ENCODE peak calls at places on chromosome 16, in ten cellular contexts. One of them, this sample, is unnamed.

GRCh38 chr16:77399546-77399945 is 35.3 kb downstream of the ADAMTS18 start:
- DNase-seq in endothelial cell of umbilical vein: peak; percentile 37
- DNase-seq in PC-3: no peak
- DNase-seq in Peyer's patch: no peak
- DNase-seq in spleen: no peak
- DNase-seq in CD4-positive, alpha-beta memory T cell: no peak
- DNase-seq in ascending aorta: no peak
- DNase-seq in neural progenitor cell: no peak
- DNase-seq in RWPE2: no peak
- DNase-seq in GM23338: no peak
- DNase-seq in this sample: no peak

GRCh38 chr16:62041401-62041800 is 5.2 kb upstream of the CDH8 start:
- DNase-seq in endothelial cell of umbilical vein: no peak
- DNase-seq in PC-3: peak; percentile 68
- DNase-seq in Peyer's patch: no peak
- DNase-seq in spleen: no peak
- DNase-seq in CD4-positive, alpha-beta memory T cell: no peak
- DNase-seq in ascending aorta: no peak
- DNase-seq in neural progenitor cell: peak; percentile 84
- DNase-seq in RWPE2: no peak
- DNase-seq in GM23338: peak; percentile 79
- DNase-seq in this sample: peak; percentile 45

GRCh38 chr16:72284042-72284789 is 112.3 kb upstream of the PMFBP1 start:
- DNase-seq in endothelial cell of umbilical vein: no peak
- DNase-seq in PC-3: peak; percentile 46
- DNase-seq in Peyer's patch: no peak
- DNase-seq in spleen: no peak
- DNase-seq in CD4-positive, alpha-beta memory T cell: no peak
- DNase-seq in ascending aorta: no peak
- DNase-seq in neural progenitor cell: no peak
- DNase-seq in RWPE2: no peak
- DNase-seq in GM23338: no peak
- DNase-seq in this sample: no peak

GRCh38 chr16:89370081-89370511 is 120.3 kb downstream of the ANKRD11 start:
- DNase-seq in endothelial cell of umbilical vein: no peak
- DNase-seq in PC-3: peak; percentile 39
- DNase-seq in Peyer's patch: no peak
- DNase-seq in spleen: no peak
- DNase-seq in CD4-positive, alpha-beta memory T cell: no peak
- DNase-seq in ascending aorta: no peak
- DNase-seq in neural progenitor cell: no peak
- DNase-seq in RWPE2: no peak
- DNase-seq in GM23338: no peak
- DNase-seq in this sample: no peak

GRCh38 chr16:47847220-47847970 is 308.4 kb downstream of the ABCC12 start:
- DNase-seq in endothelial cell of umbilical vein: no peak
- DNase-seq in PC-3: peak; percentile 77
- DNase-seq in Peyer's patch: no peak
- DNase-seq in spleen: no peak
- DNase-seq in CD4-positive, alpha-beta memory T cell: no peak
- DNase-seq in ascending aorta: no peak
- DNase-seq in neural progenitor cell: no peak
- DNase-seq in RWPE2: peak; percentile 78
- DNase-seq in GM23338: no peak
- DNase-seq in this sample: no peak

GRCh38 chr16:8568231-8568617 is 22.1 kb downstream of the TMEM114 start:
- DNase-seq in endothelial cell of umbilical vein: no peak
- DNase-seq in PC-3: no peak
- DNase-seq in Peyer's patch: no peak
- DNase-seq in spleen: no peak
- DNase-seq in CD4-positive, alpha-beta memory T cell: no peak
- DNase-seq in ascending aorta: no peak
- DNase-seq in neural progenitor cell: no peak
- DNase-seq in RWPE2: no peak
- DNase-seq in GM23338: no peak
- DNase-seq in this sample: no peak

GRCh38 chr16:1911467-1912214 is 6.6 kb downstream of the HS3ST6 start:
- DNase-seq in endothelial cell of umbilical vein: no peak
- DNase-seq in PC-3: no peak
- DNase-seq in Peyer's patch: peak; percentile 48
- DNase-seq in spleen: no peak
- DNase-seq in CD4-positive, alpha-beta memory T cell: no peak
- DNase-seq in ascending aorta: no peak
- DNase-seq in neural progenitor cell: peak; percentile 1
- DNase-seq in RWPE2: no peak
- DNase-seq in GM23338: no peak
- DNase-seq in this sample: no peak

GRCh38 chr16:53893731-53894435 is 189.9 kb downstream of the FTO start:
- DNase-seq in endothelial cell of umbilical vein: peak; percentile 70
- DNase-seq in PC-3: peak; percentile 68
- DNase-seq in Peyer's patch: no peak
- DNase-seq in spleen: no peak
- DNase-seq in CD4-positive, alpha-beta memory T cell: no peak
- DNase-seq in ascending aorta: no peak
- DNase-seq in neural progenitor cell: no peak
- DNase-seq in RWPE2: no peak
- DNase-seq in GM23338: no peak
- DNase-seq in this sample: no peak

GRCh38 chr16:55471448-55472097 is 7.4 kb upstream of the MMP2 start:
- DNase-seq in endothelial cell of umbilical vein: peak; percentile 39
- DNase-seq in PC-3: peak; percentile 73
- DNase-seq in Peyer's patch: no peak
- DNase-seq in spleen: no peak
- DNase-seq in CD4-positive, alpha-beta memory T cell: no peak
- DNase-seq in ascending aorta: no peak
- DNase-seq in neural progenitor cell: no peak
- DNase-seq in RWPE2: no peak
- DNase-seq in GM23338: no peak
- DNase-seq in this sample: no peak

GRCh38 chr16:56748826-56749225 is 18.9 kb downstream of the NUP93 start:
- DNase-seq in endothelial cell of umbilical vein: no peak
- DNase-seq in PC-3: no peak
- DNase-seq in Peyer's patch: no peak
- DNase-seq in spleen: no peak
- DNase-seq in CD4-positive, alpha-beta memory T cell: no peak
- DNase-seq in ascending aorta: no peak
- DNase-seq in neural progenitor cell: no peak
- DNase-seq in RWPE2: no peak
- DNase-seq in GM23338: no peak
- DNase-seq in this sample: no peak

GRCh38 chr16:965487-965886 is 5.3 kb downstream of the LMF1 start:
- DNase-seq in endothelial cell of umbilical vein: no peak
- DNase-seq in PC-3: no peak
- DNase-seq in Peyer's patch: no peak
- DNase-seq in spleen: peak; percentile 47
- DNase-seq in CD4-positive, alpha-beta memory T cell: no peak
- DNase-seq in ascending aorta: no peak
- DNase-seq in neural progenitor cell: no peak
- DNase-seq in RWPE2: no peak
- DNase-seq in GM23338: no peak
- DNase-seq in this sample: no peak

GRCh38 chr16:77807-78443 is at the start of gene MPG:
- DNase-seq in endothelial cell of umbilical vein: peak; percentile 69
- DNase-seq in PC-3: peak; percentile 72
- DNase-seq in Peyer's patch: peak; percentile 86
- DNase-seq in spleen: peak; percentile 96
- DNase-seq in CD4-positive, alpha-beta memory T cell: peak; percentile 84
- DNase-seq in ascending aorta: no peak
- DNase-seq in neural progenitor cell: peak; percentile 89
- DNase-seq in RWPE2: no peak
- DNase-seq in GM23338: peak; percentile 77
- DNase-seq in this sample: peak; percentile 91

GRCh38 chr16:85460252-85460982 is 152.7 kb upstream of the GSE1 start:
- DNase-seq in endothelial cell of umbilical vein: no peak
- DNase-seq in PC-3: no peak
- DNase-seq in Peyer's patch: no peak
- DNase-seq in spleen: no peak
- DNase-seq in CD4-positive, alpha-beta memory T cell: no peak
- DNase-seq in ascending aorta: no peak
- DNase-seq in neural progenitor cell: no peak
- DNase-seq in RWPE2: no peak
- DNase-seq in GM23338: peak; percentile 67
- DNase-seq in this sample: peak; percentile 72

GRCh38 chr16:14486520-14487303 is 143.3 kb downstream of the PARN start:
- DNase-seq in endothelial cell of umbilical vein: peak; percentile 91
- DNase-seq in PC-3: peak; percentile 92
- DNase-seq in Peyer's patch: peak; percentile 60
- DNase-seq in spleen: no peak
- DNase-seq in CD4-positive, alpha-beta memory T cell: no peak
- DNase-seq in ascending aorta: peak; percentile 46
- DNase-seq in neural progenitor cell: peak; percentile 36
- DNase-seq in RWPE2: peak; percentile 73
- DNase-seq in GM23338: peak; percentile 46
- DNase-seq in this sample: peak; percentile 89

GRCh38 chr16:69595127-69596036 is 29.6 kb downstream of the NFAT5 start:
- DNase-seq in endothelial cell of umbilical vein: peak; percentile 47
- DNase-seq in PC-3: peak; percentile 40
- DNase-seq in Peyer's patch: no peak
- DNase-seq in spleen: no peak
- DNase-seq in CD4-positive, alpha-beta memory T cell: no peak
- DNase-seq in ascending aorta: no peak
- DNase-seq in neural progenitor cell: no peak
- DNase-seq in RWPE2: no peak
- DNase-seq in GM23338: no peak
- DNase-seq in this sample: peak; percentile 2

GRCh38 chr16:11312718-11313492 is 31.8 kb upstream of the PRM1 start:
- DNase-seq in endothelial cell of umbilical vein: no peak
- DNase-seq in PC-3: peak; percentile 36
- DNase-seq in Peyer's patch: peak; percentile 66
- DNase-seq in spleen: no peak
- DNase-seq in CD4-positive, alpha-beta memory T cell: peak; percentile 16
- DNase-seq in ascending aorta: no peak
- DNase-seq in neural progenitor cell: no peak
- DNase-seq in RWPE2: no peak
- DNase-seq in GM23338: peak; percentile 78
- DNase-seq in this sample: peak; percentile 70
- H3K4me3 ChIP-seq in endothelial cell of umbilical vein: no peak overlapping the region
- H3K4me3 ChIP-seq in PC-3: no peak overlapping the region
- H3K4me3 ChIP-seq in Peyer's patch: no peak overlapping the region
- H3K4me3 ChIP-seq in spleen: no peak overlapping the region
- H3K4me3 ChIP-seq in CD4-positive, alpha-beta memory T cell: no peak overlapping the region
- H3K4me3 ChIP-seq in ascending aorta: no peak overlapping the region
- H3K4me3 ChIP-seq in neural progenitor cell: no peak overlapping the region
- H3K4me3 ChIP-seq in RWPE2: no peak overlapping the region
- H3K4me3 ChIP-seq in GM23338: peak overlapping the region; percentile 15
- H3K4me3 ChIP-seq in this sample: peak overlapping the region; percentile 10

DNA sequence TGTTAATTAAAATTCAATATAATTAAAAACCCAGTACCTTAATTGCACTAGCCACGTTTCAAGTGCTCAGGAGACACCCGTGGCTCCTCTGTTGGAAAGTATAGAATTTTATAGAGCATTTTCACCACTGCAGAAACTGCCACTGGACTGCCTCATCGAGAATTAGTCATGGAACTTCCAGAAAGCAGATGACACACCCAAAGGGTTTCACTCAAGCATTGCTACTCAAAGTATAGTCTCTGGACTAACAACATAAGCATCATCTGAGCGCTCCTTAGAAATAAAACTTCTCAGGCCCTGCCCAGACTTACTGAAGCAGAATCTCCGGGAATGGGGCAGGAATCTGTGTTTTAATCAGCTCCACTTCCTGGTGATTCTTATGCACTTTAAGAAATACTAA is 63.5 kb upstream of the GPR139 start:
- DNase-seq in endothelial cell of umbilical vein: no peak
- DNase-seq in PC-3: no peak
- DNase-seq in Peyer's patch: no peak
- DNase-seq in spleen: no peak
- DNase-seq in CD4-positive, alpha-beta memory T cell: no peak
- DNase-seq in ascending aorta: no peak
- DNase-seq in neural progenitor cell: no peak
- DNase-seq in RWPE2: no peak
- DNase-seq in GM23338: peak; percentile 39
- DNase-seq in this sample: no peak
- H3K27me3 ChIP-seq in endothelial cell of umbilical vein: no peaks in the 10 kb centered on the region
- H3K27me3 ChIP-seq in PC-3: peaks cover 2% of the 10 kb centered on the region
- H3K27me3 ChIP-seq in Peyer's patch: no peaks in the 10 kb centered on the region
- H3K27me3 ChIP-seq in spleen: peaks cover 11% of the 10 kb centered on the region
- H3K27me3 ChIP-seq in CD4-positive, alpha-beta memory T cell: no peaks in the 10 kb centered on the region
- H3K27me3 ChIP-seq in ascending aorta: no peaks in the 10 kb centered on the region
- H3K27me3 ChIP-seq in neural progenitor cell: no peaks in the 10 kb centered on the region
- H3K27me3 ChIP-seq in RWPE2: no peaks in the 10 kb centered on the region
- H3K27me3 ChIP-seq in GM23338: no peaks in the 10 kb centered on the region
- H3K27me3 ChIP-seq in this sample: no peaks in the 10 kb centered on the region

GRCh38 chr16:12695454-12695853 is 108.2 kb downstream of the CPPED1 start:
- DNase-seq in endothelial cell of umbilical vein: no peak
- DNase-seq in PC-3: no peak
- DNase-seq in Peyer's patch: no peak
- DNase-seq in spleen: no peak
- DNase-seq in CD4-positive, alpha-beta memory T cell: no peak
- DNase-seq in ascending aorta: no peak
- DNase-seq in neural progenitor cell: no peak
- DNase-seq in RWPE2: no peak
- DNase-seq in GM23338: no peak
- DNase-seq in this sample: no peak
- H3K36me3 ChIP-seq in endothelial cell of umbilical vein: no peaks in the 10 kb centered on the region
- H3K36me3 ChIP-seq in PC-3: no peaks in the 10 kb centered on the region
- H3K36me3 ChIP-seq in Peyer's patch: peaks cover 11% of the 10 kb centered on the region
- H3K36me3 ChIP-seq in spleen: no peaks in the 10 kb centered on the region
- H3K36me3 ChIP-seq in CD4-positive, alpha-beta memory T cell: no peaks in the 10 kb centered on the region
- H3K36me3 ChIP-seq in ascending aorta: peaks cover 14% of the 10 kb centered on the region
- H3K36me3 ChIP-seq in neural progenitor cell: no peaks in the 10 kb centered on the region
- H3K36me3 ChIP-seq in RWPE2: no peaks in the 10 kb centered on the region
- H3K36me3 ChIP-seq in GM23338: no peaks in the 10 kb centered on the region
- H3K36me3 ChIP-seq in this sample: no peaks in the 10 kb centered on the region

GRCh38 chr16:86505185-86505898 is 5.0 kb upstream of the FOXF1 start:
- DNase-seq in endothelial cell of umbilical vein: no peak
- DNase-seq in PC-3: no peak
- DNase-seq in Peyer's patch: no peak
- DNase-seq in spleen: no peak
- DNase-seq in CD4-positive, alpha-beta memory T cell: no peak
- DNase-seq in ascending aorta: no peak
- DNase-seq in neural progenitor cell: peak; percentile 68
- DNase-seq in RWPE2: no peak
- DNase-seq in GM23338: peak; percentile 67
- DNase-seq in this sample: no peak

GRCh38 chr16:86502856-86503748 is 7.2 kb upstream of the FOXF1 start:
- DNase-seq in endothelial cell of umbilical vein: no peak
- DNase-seq in PC-3: no peak
- DNase-seq in Peyer's patch: no peak
- DNase-seq in spleen: no peak
- DNase-seq in CD4-positive, alpha-beta memory T cell: no peak
- DNase-seq in ascending aorta: no peak
- DNase-seq in neural progenitor cell: peak; percentile 52
- DNase-seq in RWPE2: no peak
- DNase-seq in GM23338: no peak
- DNase-seq in this sample: no peak

GRCh38 chr16:86505899-86506864 is 4.1 kb upstream of the FOXF1 start:
- DNase-seq in endothelial cell of umbilical vein: no peak
- DNase-seq in PC-3: no peak
- DNase-seq in Peyer's patch: no peak
- DNase-seq in spleen: no peak
- DNase-seq in CD4-positive, alpha-beta memory T cell: no peak
- DNase-seq in ascending aorta: no peak
- DNase-seq in neural progenitor cell: no peak
- DNase-seq in RWPE2: no peak
- DNase-seq in GM23338: no peak
- DNase-seq in this sample: no peak

GRCh38 chr16:86503830-86504229 is 6.5 kb upstream of the FOXF1 start:
- DNase-seq in endothelial cell of umbilical vein: no peak
- DNase-seq in PC-3: no peak
- DNase-seq in Peyer's patch: no peak
- DNase-seq in spleen: no peak
- DNase-seq in CD4-positive, alpha-beta memory T cell: no peak
- DNase-seq in ascending aorta: no peak
- DNase-seq in neural progenitor cell: no peak
- DNase-seq in RWPE2: no peak
- DNase-seq in GM23338: no peak
- DNase-seq in this sample: no peak

GRCh38 chr16:86504315-86505184 is 5.8 kb upstream of the FOXF1 start:
- DNase-seq in endothelial cell of umbilical vein: no peak
- DNase-seq in PC-3: no peak
- DNase-seq in Peyer's patch: no peak
- DNase-seq in spleen: no peak
- DNase-seq in CD4-positive, alpha-beta memory T cell: no peak
- DNase-seq in ascending aorta: no peak
- DNase-seq in neural progenitor cell: no peak
- DNase-seq in RWPE2: no peak
- DNase-seq in GM23338: no peak
- DNase-seq in this sample: no peak
- H3K4me3 ChIP-seq in endothelial cell of umbilical vein: no peak overlapping the region
- H3K4me3 ChIP-seq in PC-3: no peak overlapping the region
- H3K4me3 ChIP-seq in Peyer's patch: peak overlapping the region; percentile 12
- H3K4me3 ChIP-seq in spleen: no peak overlapping the region
- H3K4me3 ChIP-seq in CD4-positive, alpha-beta memory T cell: no peak overlapping the region
- H3K4me3 ChIP-seq in ascending aorta: no peak overlapping the region
- H3K4me3 ChIP-seq in neural progenitor cell: no peak overlapping the region
- H3K4me3 ChIP-seq in RWPE2: no peak overlapping the region
- H3K4me3 ChIP-seq in GM23338: no peak overlapping the region
- H3K4me3 ChIP-seq in this sample: no peak overlapping the region